ENCODE peak calls at places on chromosomes 5 and 9, in nine cellular contexts. C is LHCN-M2; Q is effector CD4-positive, alpha-beta T cell; N is HepG2; S is stimulated activated CD8-positive, alpha-beta memory T cell treated with anti-CD3 and anti-CD28 coated beads, Interleukin-15, amount 100 ng/mL, for 24 hours; L is keratinocyte; B is SHP77; T is SK-MEL-5; K is small intestine. R is an unnamed sample.
A peak's percentile ranks its signal among the peaks of the same experiment; 100 is the strongest.

GRCh38 chr9:23665635-23666034 is 160.4 kb downstream of the ELAVL2 start:
- DNase-seq in C (no peak), Q (no peak), N (no peak), S (no peak), L (no peak), B (no peak), T (no peak), K (no peak), R (no peak)

GRCh38 chr5:113242481-113243348 is 192.1 kb downstream of the TSSK1B start:
- DNase-seq in C (peak; percentile 34), Q (no peak), N (no peak), S (no peak), L (peak; percentile 82), B (no peak), T (no peak), K (no peak), R (no peak)

GRCh38 chr5:14208071-14209021 is 65.2 kb downstream of the TRIO start:
- DNase-seq in C (peak; percentile 93), Q (no peak), N (peak; percentile 91), S (no peak), L (peak; percentile 68), B (peak; percentile 31), T (peak; percentile 48), K (peak; percentile 51), R (no peak)

GRCh38 chr9:113623851-113624485 is 160.4 kb downstream of the RGS3 start:
- DNase-seq in C (no peak), Q (no peak), N (no peak), S (no peak), L (no peak), B (no peak), T (no peak), K (no peak), R (no peak)

GRCh38 chr5:138955672-138956295 is 80.6 kb upstream of the LRRTM2 start:
- DNase-seq in C (no peak), Q (no peak), N (no peak), S (no peak), L (no peak), B (no peak), T (peak; percentile 22), K (no peak), R (no peak)

GRCh38 chr5:1889321-1890065 is 6.8 kb upstream of the IRX4 start:
- DNase-seq in C (no peak), Q (no peak), N (no peak), S (no peak), L (no peak), B (no peak), T (no peak), K (no peak), R (no peak)

GRCh38 chr5:123538670-123539459 is 26.9 kb downstream of the CSNK1G3 start:
- DNase-seq in C (no peak), Q (no peak), N (no peak), S (no peak), L (no peak), B (no peak), T (no peak), K (no peak), R (peak; percentile 34)

GRCh38 chr5:173165193-173165988 is 21.1 kb downstream of the BNIP1 start:
- DNase-seq in C (no peak), Q (no peak), N (no peak), S (no peak), L (no peak), B (no peak), T (no peak), K (peak; percentile 56), R (no peak)

GRCh38 chr9:89372230-89372816 is 54.0 kb downstream of the SECISBP2 start:
- DNase-seq in C (no peak), Q (peak; percentile 31), N (no peak), S (no peak), L (no peak), B (no peak), T (no peak), K (no peak), R (no peak)

GRCh38 chr5:50751064-50751657 is 84.7 kb downstream of the PARP8 start:
- DNase-seq in C (peak; percentile 38), Q (peak; percentile 40), N (peak; percentile 30), S (no peak), L (no peak), B (peak; percentile 46), T (peak; percentile 79), K (peak; percentile 73), R (peak; percentile 23)

GRCh38 chr5:104941030-104941645 is 1378.5 kb upstream of the NUDT12 start:
- DNase-seq in C (no peak), Q (no peak), N (no peak), S (no peak), L (no peak), B (no peak), T (no peak), K (no peak), R (no peak)